ENCODE peak calls at places on chromosome 11, in ten cellular contexts. One of them, this sample, is unnamed.

GRCh38 chr11:44112083-44112865 is 16.8 kb downstream of the EXT2 start:
- DNase-seq in GM10248: no peak
- DNase-seq in Ammon's horn: peak
- DNase-seq in NCI-H1417: peak
- DNase-seq in RPMI8226: peak
- DNase-seq in activated CD4-positive, alpha-beta T cell treated with anti-CD3 and anti-CD28 coated beads, Interleukin-2, amount 50 U/mL, for 48 hours: peak
- DNase-seq in stimulated activated CD4-positive, alpha-beta T cell treated with anti-CD3 and anti-CD28 coated beads, Interleukin-4, amount 100 ng/mL, for 24 hours: no peak
- DNase-seq in kidney tubule cell: peak
- DNase-seq in AG09309: no peak
- DNase-seq in NCI-H2029: peak
- DNase-seq in this sample: no peak

GRCh38 chr11:128222245-128222959 is 365.0 kb downstream of the ETS1 start:
- DNase-seq in Ammon's horn: no peak
- DNase-seq in activated CD4-positive, alpha-beta T cell treated with anti-CD3 and anti-CD28 coated beads, Interleukin-2, amount 50 U/mL, for 48 hours: no peak
- DNase-seq in NCI-H1417: no peak
- DNase-seq in AG09309: no peak
- DNase-seq in kidney tubule cell: no peak
- DNase-seq in NCI-H2029: no peak
- DNase-seq in RPMI8226: no peak
- DNase-seq in GM10248: no peak
- DNase-seq in stimulated activated CD4-positive, alpha-beta T cell treated with anti-CD3 and anti-CD28 coated beads, Interleukin-4, amount 100 ng/mL, for 24 hours: no peak
- DNase-seq in this sample: no peak

GRCh38 chr11:60900673-60901404 is 5.5 kb downstream of the PRPF19 start:
- DNase-seq in Ammon's horn: no peak
- DNase-seq in stimulated activated CD4-positive, alpha-beta T cell treated with anti-CD3 and anti-CD28 coated beads, Interleukin-4, amount 100 ng/mL, for 24 hours: no peak
- DNase-seq in kidney tubule cell: no peak
- DNase-seq in RPMI8226: no peak
- DNase-seq in activated CD4-positive, alpha-beta T cell treated with anti-CD3 and anti-CD28 coated beads, Interleukin-2, amount 50 U/mL, for 48 hours: no peak
- DNase-seq in NCI-H1417: no peak
- DNase-seq in GM10248: no peak
- DNase-seq in NCI-H2029: no peak
- DNase-seq in AG09309: no peak
- DNase-seq in this sample: no peak

GRCh38 chr11:122804796-122805195 is 33.5 kb upstream of the CRTAM start:
- DNase-seq in AG09309: no peak
- DNase-seq in stimulated activated CD4-positive, alpha-beta T cell treated with anti-CD3 and anti-CD28 coated beads, Interleukin-4, amount 100 ng/mL, for 24 hours: no peak
- DNase-seq in RPMI8226: no peak
- DNase-seq in kidney tubule cell: peak
- DNase-seq in Ammon's horn: no peak
- DNase-seq in NCI-H2029: no peak
- DNase-seq in activated CD4-positive, alpha-beta T cell treated with anti-CD3 and anti-CD28 coated beads, Interleukin-2, amount 50 U/mL, for 48 hours: no peak
- DNase-seq in NCI-H1417: no peak
- DNase-seq in GM10248: no peak
- DNase-seq in this sample: no peak

GRCh38 chr11:120660024-120660565 is 148.5 kb downstream of the GRIK4 start:
- DNase-seq in AG09309: no peak
- DNase-seq in GM10248: peak
- DNase-seq in RPMI8226: peak
- DNase-seq in NCI-H1417: peak
- DNase-seq in kidney tubule cell: peak
- DNase-seq in activated CD4-positive, alpha-beta T cell treated with anti-CD3 and anti-CD28 coated beads, Interleukin-2, amount 50 U/mL, for 48 hours: peak
- DNase-seq in stimulated activated CD4-positive, alpha-beta T cell treated with anti-CD3 and anti-CD28 coated beads, Interleukin-4, amount 100 ng/mL, for 24 hours: peak
- DNase-seq in Ammon's horn: no peak
- DNase-seq in NCI-H2029: peak
- DNase-seq in this sample: no peak

GRCh38 chr11:64060861-64061444 is 25.2 kb downstream of the FLRT1 start:
- DNase-seq in NCI-H2029: peak
- DNase-seq in kidney tubule cell: peak
- DNase-seq in RPMI8226: no peak
- DNase-seq in stimulated activated CD4-positive, alpha-beta T cell treated with anti-CD3 and anti-CD28 coated beads, Interleukin-4, amount 100 ng/mL, for 24 hours: peak
- DNase-seq in activated CD4-positive, alpha-beta T cell treated with anti-CD3 and anti-CD28 coated beads, Interleukin-2, amount 50 U/mL, for 48 hours: peak
- DNase-seq in Ammon's horn: peak
- DNase-seq in NCI-H1417: peak
- DNase-seq in GM10248: peak
- DNase-seq in AG09309: no peak
- DNase-seq in this sample: peak

GRCh38 chr11:133560467-133560866 is 28.2 kb upstream of the OPCML start:
- DNase-seq in Ammon's horn: no peak
- DNase-seq in stimulated activated CD4-positive, alpha-beta T cell treated with anti-CD3 and anti-CD28 coated beads, Interleukin-4, amount 100 ng/mL, for 24 hours: no peak
- DNase-seq in GM10248: no peak
- DNase-seq in AG09309: no peak
- DNase-seq in kidney tubule cell: no peak
- DNase-seq in NCI-H2029: no peak
- DNase-seq in activated CD4-positive, alpha-beta T cell treated with anti-CD3 and anti-CD28 coated beads, Interleukin-2, amount 50 U/mL, for 48 hours: no peak
- DNase-seq in RPMI8226: no peak
- DNase-seq in NCI-H1417: no peak
- DNase-seq in this sample: no peak

GRCh38 chr11:121538054-121538453 is 85.3 kb upstream of the SORL1-AS1 start:
- DNase-seq in RPMI8226: no peak
- DNase-seq in NCI-H1417: no peak
- DNase-seq in Ammon's horn: no peak
- DNase-seq in kidney tubule cell: no peak
- DNase-seq in activated CD4-positive, alpha-beta T cell treated with anti-CD3 and anti-CD28 coated beads, Interleukin-2, amount 50 U/mL, for 48 hours: no peak
- DNase-seq in GM10248: peak
- DNase-seq in AG09309: no peak
- DNase-seq in NCI-H2029: no peak
- DNase-seq in stimulated activated CD4-positive, alpha-beta T cell treated with anti-CD3 and anti-CD28 coated beads, Interleukin-4, amount 100 ng/mL, for 24 hours: no peak
- DNase-seq in this sample: no peak

GRCh38 chr11:126152586-126152985 is 58.9 kb downstream of the RPUSD4 start:
- DNase-seq in Ammon's horn: no peak
- DNase-seq in stimulated activated CD4-positive, alpha-beta T cell treated with anti-CD3 and anti-CD28 coated beads, Interleukin-4, amount 100 ng/mL, for 24 hours: no peak
- DNase-seq in RPMI8226: no peak
- DNase-seq in NCI-H2029: no peak
- DNase-seq in GM10248: no peak
- DNase-seq in kidney tubule cell: no peak
- DNase-seq in activated CD4-positive, alpha-beta T cell treated with anti-CD3 and anti-CD28 coated beads, Interleukin-2, amount 50 U/mL, for 48 hours: no peak
- DNase-seq in NCI-H1417: no peak
- DNase-seq in AG09309: no peak
- DNase-seq in this sample: no peak

GRCh38 chr11:12330491-12331231 is 46.7 kb upstream of the PARVA start:
- DNase-seq in activated CD4-positive, alpha-beta T cell treated with anti-CD3 and anti-CD28 coated beads, Interleukin-2, amount 50 U/mL, for 48 hours: no peak
- DNase-seq in NCI-H2029: peak
- DNase-seq in RPMI8226: no peak
- DNase-seq in Ammon's horn: peak
- DNase-seq in kidney tubule cell: peak
- DNase-seq in stimulated activated CD4-positive, alpha-beta T cell treated with anti-CD3 and anti-CD28 coated beads, Interleukin-4, amount 100 ng/mL, for 24 hours: no peak
- DNase-seq in AG09309: no peak
- DNase-seq in NCI-H1417: peak
- DNase-seq in GM10248: no peak
- DNase-seq in this sample: peak

GRCh38 chr11:17673951-17674350 is 45.4 kb upstream of the MYOD1 start:
- DNase-seq in GM10248: no peak
- DNase-seq in NCI-H1417: no peak
- DNase-seq in Ammon's horn: no peak
- DNase-seq in activated CD4-positive, alpha-beta T cell treated with anti-CD3 and anti-CD28 coated beads, Interleukin-2, amount 50 U/mL, for 48 hours: no peak
- DNase-seq in NCI-H2029: no peak
- DNase-seq in kidney tubule cell: peak
- DNase-seq in RPMI8226: no peak
- DNase-seq in AG09309: no peak
- DNase-seq in stimulated activated CD4-positive, alpha-beta T cell treated with anti-CD3 and anti-CD28 coated beads, Interleukin-4, amount 100 ng/mL, for 24 hours: no peak
- DNase-seq in this sample: no peak

GRCh38 chr11:34274712-34275398 is 83.0 kb downstream of the ABTB2 start:
- DNase-seq in kidney tubule cell: peak
- DNase-seq in activated CD4-positive, alpha-beta T cell treated with anti-CD3 and anti-CD28 coated beads, Interleukin-2, amount 50 U/mL, for 48 hours: no peak
- DNase-seq in Ammon's horn: peak
- DNase-seq in AG09309: peak
- DNase-seq in stimulated activated CD4-positive, alpha-beta T cell treated with anti-CD3 and anti-CD28 coated beads, Interleukin-4, amount 100 ng/mL, for 24 hours: no peak
- DNase-seq in RPMI8226: no peak
- DNase-seq in GM10248: no peak
- DNase-seq in NCI-H1417: no peak
- DNase-seq in NCI-H2029: peak
- DNase-seq in this sample: peak

GRCh38 chr11:19193916-19194315 is 7.9 kb downstream of the CSRP3 start:
- DNase-seq in GM10248: no peak
- DNase-seq in AG09309: no peak
- DNase-seq in NCI-H1417: no peak
- DNase-seq in Ammon's horn: no peak
- DNase-seq in NCI-H2029: no peak
- DNase-seq in activated CD4-positive, alpha-beta T cell treated with anti-CD3 and anti-CD28 coated beads, Interleukin-2, amount 50 U/mL, for 48 hours: no peak
- DNase-seq in stimulated activated CD4-positive, alpha-beta T cell treated with anti-CD3 and anti-CD28 coated beads, Interleukin-4, amount 100 ng/mL, for 24 hours: no peak
- DNase-seq in kidney tubule cell: peak
- DNase-seq in RPMI8226: no peak
- DNase-seq in this sample: no peak

GRCh38 chr11:92770981-92771380 is 198.5 kb upstream of the MTNR1B start:
- DNase-seq in GM10248: no peak
- DNase-seq in RPMI8226: no peak
- DNase-seq in stimulated activated CD4-positive, alpha-beta T cell treated with anti-CD3 and anti-CD28 coated beads, Interleukin-4, amount 100 ng/mL, for 24 hours: no peak
- DNase-seq in kidney tubule cell: no peak
- DNase-seq in Ammon's horn: no peak
- DNase-seq in activated CD4-positive, alpha-beta T cell treated with anti-CD3 and anti-CD28 coated beads, Interleukin-2, amount 50 U/mL, for 48 hours: no peak
- DNase-seq in NCI-H1417: no peak
- DNase-seq in NCI-H2029: no peak
- DNase-seq in AG09309: no peak
- DNase-seq in this sample: no peak

GRCh38 chr11:65431452-65432132 is 9.0 kb downstream of the NEAT1 start:
- DNase-seq in NCI-H1417: no peak
- DNase-seq in kidney tubule cell: peak
- DNase-seq in Ammon's horn: no peak
- DNase-seq in activated CD4-positive, alpha-beta T cell treated with anti-CD3 and anti-CD28 coated beads, Interleukin-2, amount 50 U/mL, for 48 hours: no peak
- DNase-seq in AG09309: no peak
- DNase-seq in stimulated activated CD4-positive, alpha-beta T cell treated with anti-CD3 and anti-CD28 coated beads, Interleukin-4, amount 100 ng/mL, for 24 hours: no peak
- DNase-seq in RPMI8226: peak
- DNase-seq in NCI-H2029: no peak
- DNase-seq in GM10248: no peak
- DNase-seq in this sample: no peak

GRCh38 chr11:117037279-117037951 is 60.8 kb downstream of the SIK3 start:
- DNase-seq in RPMI8226: no peak
- DNase-seq in NCI-H1417: peak
- DNase-seq in kidney tubule cell: no peak
- DNase-seq in AG09309: no peak
- DNase-seq in activated CD4-positive, alpha-beta T cell treated with anti-CD3 and anti-CD28 coated beads, Interleukin-2, amount 50 U/mL, for 48 hours: no peak
- DNase-seq in Ammon's horn: peak
- DNase-seq in stimulated activated CD4-positive, alpha-beta T cell treated with anti-CD3 and anti-CD28 coated beads, Interleukin-4, amount 100 ng/mL, for 24 hours: no peak
- DNase-seq in NCI-H2029: no peak
- DNase-seq in GM10248: no peak
- DNase-seq in this sample: peak

GRCh38 chr11:94593030-94593429 is 25.9 kb downstream of the PIWIL4 start:
- DNase-seq in AG09309: no peak
- DNase-seq in NCI-H1417: no peak
- DNase-seq in stimulated activated CD4-positive, alpha-beta T cell treated with anti-CD3 and anti-CD28 coated beads, Interleukin-4, amount 100 ng/mL, for 24 hours: no peak
- DNase-seq in kidney tubule cell: peak
- DNase-seq in Ammon's horn: peak
- DNase-seq in GM10248: no peak
- DNase-seq in RPMI8226: no peak
- DNase-seq in NCI-H2029: no peak
- DNase-seq in activated CD4-positive, alpha-beta T cell treated with anti-CD3 and anti-CD28 coated beads, Interleukin-2, amount 50 U/mL, for 48 hours: no peak
- DNase-seq in this sample: no peak

GRCh38 chr11:70489276-70489675 is 90.9 kb downstream of the CTTN start:
- DNase-seq in RPMI8226: no peak
- DNase-seq in stimulated activated CD4-positive, alpha-beta T cell treated with anti-CD3 and anti-CD28 coated beads, Interleukin-4, amount 100 ng/mL, for 24 hours: no peak
- DNase-seq in GM10248: no peak
- DNase-seq in activated CD4-positive, alpha-beta T cell treated with anti-CD3 and anti-CD28 coated beads, Interleukin-2, amount 50 U/mL, for 48 hours: no peak
- DNase-seq in kidney tubule cell: no peak
- DNase-seq in Ammon's horn: no peak
- DNase-seq in NCI-H2029: no peak
- DNase-seq in AG09309: no peak
- DNase-seq in NCI-H1417: no peak
- DNase-seq in this sample: no peak

GRCh38 chr11:78768947-78769346 is 194.3 kb upstream of the NARS2 start:
- DNase-seq in GM10248: no peak
- DNase-seq in NCI-H1417: no peak
- DNase-seq in RPMI8226: no peak
- DNase-seq in AG09309: no peak
- DNase-seq in activated CD4-positive, alpha-beta T cell treated with anti-CD3 and anti-CD28 coated beads, Interleukin-2, amount 50 U/mL, for 48 hours: no peak
- DNase-seq in stimulated activated CD4-positive, alpha-beta T cell treated with anti-CD3 and anti-CD28 coated beads, Interleukin-4, amount 100 ng/mL, for 24 hours: no peak
- DNase-seq in Ammon's horn: no peak
- DNase-seq in NCI-H2029: no peak
- DNase-seq in kidney tubule cell: no peak
- DNase-seq in this sample: no peak

GRCh38 chr11:35138949-35139881 is at the start of gene CD44:
- DNase-seq in stimulated activated CD4-positive, alpha-beta T cell treated with anti-CD3 and anti-CD28 coated beads, Interleukin-4, amount 100 ng/mL, for 24 hours: peak
- DNase-seq in kidney tubule cell: peak
- DNase-seq in activated CD4-positive, alpha-beta T cell treated with anti-CD3 and anti-CD28 coated beads, Interleukin-2, amount 50 U/mL, for 48 hours: peak
- DNase-seq in NCI-H2029: no peak
- DNase-seq in AG09309: peak
- DNase-seq in RPMI8226: peak
- DNase-seq in GM10248: peak
- DNase-seq in Ammon's horn: peak
- DNase-seq in NCI-H1417: peak
- DNase-seq in this sample: peak

GRCh38 chr11:75508051-75508561 is 17.6 kb downstream of the GDPD5 start:
- DNase-seq in GM10248: peak
- DNase-seq in RPMI8226: no peak
- DNase-seq in stimulated activated CD4-positive, alpha-beta T cell treated with anti-CD3 and anti-CD28 coated beads, Interleukin-4, amount 100 ng/mL, for 24 hours: peak
- DNase-seq in kidney tubule cell: no peak
- DNase-seq in activated CD4-positive, alpha-beta T cell treated with anti-CD3 and anti-CD28 coated beads, Interleukin-2, amount 50 U/mL, for 48 hours: no peak
- DNase-seq in NCI-H2029: no peak
- DNase-seq in NCI-H1417: no peak
- DNase-seq in AG09309: no peak
- DNase-seq in Ammon's horn: no peak
- DNase-seq in this sample: no peak

GRCh38 chr11:123431619-123432018 is 1.6 kb downstream of the GRAMD1B start:
- DNase-seq in activated CD4-positive, alpha-beta T cell treated with anti-CD3 and anti-CD28 coated beads, Interleukin-2, amount 50 U/mL, for 48 hours: no peak
- DNase-seq in RPMI8226: peak
- DNase-seq in Ammon's horn: no peak
- DNase-seq in NCI-H2029: peak
- DNase-seq in AG09309: no peak
- DNase-seq in stimulated activated CD4-positive, alpha-beta T cell treated with anti-CD3 and anti-CD28 coated beads, Interleukin-4, amount 100 ng/mL, for 24 hours: no peak
- DNase-seq in kidney tubule cell: no peak
- DNase-seq in GM10248: no peak
- DNase-seq in NCI-H1417: peak
- DNase-seq in this sample: no peak

GRCh38 chr11:102293873-102294601 is 23.2 kb upstream of the BIRC3 start:
- DNase-seq in activated CD4-positive, alpha-beta T cell treated with anti-CD3 and anti-CD28 coated beads, Interleukin-2, amount 50 U/mL, for 48 hours: no peak
- DNase-seq in Ammon's horn: peak
- DNase-seq in stimulated activated CD4-positive, alpha-beta T cell treated with anti-CD3 and anti-CD28 coated beads, Interleukin-4, amount 100 ng/mL, for 24 hours: no peak
- DNase-seq in RPMI8226: peak
- DNase-seq in AG09309: no peak
- DNase-seq in NCI-H1417: peak
- DNase-seq in GM10248: peak
- DNase-seq in kidney tubule cell: peak
- DNase-seq in NCI-H2029: peak
- DNase-seq in this sample: peak

GRCh38 chr11:121347094-121347493 is 54.5 kb downstream of the SC5D start:
- DNase-seq in GM10248: no peak
- DNase-seq in Ammon's horn: no peak
- DNase-seq in NCI-H2029: no peak
- DNase-seq in RPMI8226: no peak
- DNase-seq in kidney tubule cell: no peak
- DNase-seq in AG09309: no peak
- DNase-seq in stimulated activated CD4-positive, alpha-beta T cell treated with anti-CD3 and anti-CD28 coated beads, Interleukin-4, amount 100 ng/mL, for 24 hours: no peak
- DNase-seq in activated CD4-positive, alpha-beta T cell treated with anti-CD3 and anti-CD28 coated beads, Interleukin-2, amount 50 U/mL, for 48 hours: no peak
- DNase-seq in NCI-H1417: no peak
- DNase-seq in this sample: no peak

GRCh38 chr11:76159303-76159937 is 46.9 kb downstream of the WNT11 start:
- DNase-seq in stimulated activated CD4-positive, alpha-beta T cell treated with anti-CD3 and anti-CD28 coated beads, Interleukin-4, amount 100 ng/mL, for 24 hours: no peak
- DNase-seq in RPMI8226: no peak
- DNase-seq in GM10248: no peak
- DNase-seq in NCI-H2029: no peak
- DNase-seq in activated CD4-positive, alpha-beta T cell treated with anti-CD3 and anti-CD28 coated beads, Interleukin-2, amount 50 U/mL, for 48 hours: no peak
- DNase-seq in Ammon's horn: no peak
- DNase-seq in NCI-H1417: no peak
- DNase-seq in kidney tubule cell: no peak
- DNase-seq in AG09309: no peak
- DNase-seq in this sample: no peak

GRCh38 chr11:128775513-128775912 is 81.6 kb downstream of the FLI1 start:
- DNase-seq in NCI-H2029: no peak
- DNase-seq in kidney tubule cell: no peak
- DNase-seq in Ammon's horn: no peak
- DNase-seq in NCI-H1417: no peak
- DNase-seq in RPMI8226: no peak
- DNase-seq in AG09309: no peak
- DNase-seq in activated CD4-positive, alpha-beta T cell treated with anti-CD3 and anti-CD28 coated beads, Interleukin-2, amount 50 U/mL, for 48 hours: no peak
- DNase-seq in stimulated activated CD4-positive, alpha-beta T cell treated with anti-CD3 and anti-CD28 coated beads, Interleukin-4, amount 100 ng/mL, for 24 hours: no peak
- DNase-seq in GM10248: no peak
- DNase-seq in this sample: no peak